ENCODE peak calls at places on chromosomes 16 and 17, in six cellular contexts. E is fibroblast of mammary gland, K is H1, W is type B pancreatic cell, S is Caco-2, V is adrenal gland. Y is an unnamed sample.

GRCh38 chr17:59275618-59276017 is 55.3 kb downstream of the GDPD1 start:
- DNase-seq in E (no peak), K (no peak), W (no peak), S (no peak), V (no peak), Y (no peak)

GRCh38 chr17:52606590-52606989 is 448.1 kb upstream of the CA10 start:
- DNase-seq in E (no peak), K (no peak), W (no peak), S (no peak), V (no peak), Y (no peak)

GRCh38 chr16:13767215-13767614 is 152.7 kb upstream of the ERCC4 start:
- DNase-seq in E (peak), K (no peak), W (no peak), S (peak), V (no peak), Y (no peak)

GRCh38 chr17:19579867-19580565 is 46.4 kb downstream of the SLC47A1 start:
- DNase-seq in E (peak), K (no peak), W (no peak), S (no peak), V (peak), Y (no peak)

GRCh38 chr17:82349287-82349701 is 9.8 kb upstream of the TEX19 start:
- DNase-seq in E (peak), K (no peak), W (no peak), S (no peak), V (no peak), Y (peak)

GRCh38 chr16:79988721-79989220 is 388.2 kb upstream of the MAF start:
- DNase-seq in E (no peak), K (no peak), W (no peak), S (peak), V (no peak), Y (no peak)

GRCh38 chr16:84684592-84684965 is 15.2 kb upstream of the USP10 start:
- DNase-seq in E (no peak), K (no peak), W (no peak), S (no peak), V (no peak), Y (no peak)

GRCh38 chr16:78292726-78293380 is 193.4 kb downstream of the WWOX start:
- DNase-seq in E (no peak), K (no peak), W (no peak), S (peak), V (no peak), Y (no peak)

GRCh38 chr17:66915204-66915611 is 49.3 kb upstream of the CACNG4 start:
- DNase-seq in E (no peak), K (no peak), W (no peak), S (peak), V (no peak), Y (no peak)

GRCh38 chr17:7712111-7712771 is 5.3 kb upstream of the DNAH2 start:
- DNase-seq in E (no peak), K (peak), W (no peak), S (no peak), V (no peak), Y (no peak)

GRCh38 chr16:82091225-82091624 is 56.2 kb downstream of the HSD17B2 start:
- DNase-seq in E (peak), K (no peak), W (no peak), S (no peak), V (no peak), Y (peak)

GRCh38 chr16:69566437-69567030 is 768 bp downstream of the NFAT5 start:
- DNase-seq in E (peak), K (peak), W (peak), S (peak), V (peak), Y (peak)

GRCh38 chr17:68238894-68239293 is 8.9 kb upstream of the AMZ2 start:
- DNase-seq in E (no peak), K (no peak), W (no peak), S (no peak), V (no peak), Y (no peak)

GRCh38 chr17:61528171-61528570 is 62.8 kb downstream of the NACA2 start:
- DNase-seq in E (no peak), K (no peak), W (no peak), S (no peak), V (no peak), Y (no peak)

GRCh38 chr17:13596241-13596941 is 5.3 kb downstream of the HS3ST3A1 start:
- DNase-seq in E (no peak), K (no peak), W (no peak), S (no peak), V (no peak), Y (no peak)

GRCh38 chr17:27533874-27534815 is 77.9 kb downstream of the KSR1 start:
- DNase-seq in E (peak), K (no peak), W (no peak), S (peak), V (no peak), Y (peak)

GRCh38 chr17:35167666-35168065 is 20.0 kb downstream of the UNC45B start:
- DNase-seq in E (peak), K (no peak), W (no peak), S (no peak), V (no peak), Y (peak)

GRCh38 chr17:39196820-39197331 is 593 bp downstream of the CACNB1 start:
- DNase-seq in E (no peak), K (peak), W (no peak), S (no peak), V (no peak), Y (peak)

GRCh38 chr17:70270554-70270953 is 101.2 kb downstream of the KCNJ2 start:
- DNase-seq in E (no peak), K (no peak), W (no peak), S (no peak), V (no peak), Y (no peak)

GRCh38 chr16:81873843-81874752 is 95.0 kb downstream of the PLCG2 start:
- DNase-seq in E (peak), K (peak), W (no peak), S (peak), V (peak), Y (peak)

GRCh38 chr17:41486809-41487530 is 2.7 kb downstream of the KRT36 start:
- DNase-seq in E (no peak), K (peak), W (no peak), S (peak), V (no peak), Y (no peak)